ENCODE peak calls at places on chromosomes 2 and 18, in seven cellular contexts. H is right cardiac atrium; G is pancreas; U is naive thymus-derived CD4-positive, alpha-beta T cell; Q is GM23338; O is GM23248; R is adrenal gland. L is an unnamed sample.
A peak's percentile ranks its signal among the peaks of the same experiment; 100 is the strongest.

GRCh38 chr2:60530660-60531276 is 22.7 kb downstream of the BCL11A start:
- DNase-seq in H (peak; percentile 69), G (peak; percentile 94), U (no peak), Q (peak; percentile 47), O (no peak), R (peak; percentile 56), L (peak; percentile 36)

GRCh38 chr2:181456660-181457120 is 496 bp upstream of the ITGA4 start:
- DNase-seq in H (peak; percentile 81), G (peak; percentile 47), U (peak; percentile 73), Q (peak; percentile 61), O (peak; percentile 53), R (peak; percentile 17), L (peak; percentile 16)

GRCh38 chr18:79484661-79485621 is 89.2 kb downstream of the NFATC1 start:
- DNase-seq in H (peak; percentile 80), G (peak; percentile 45), U (no peak), Q (no peak), O (peak; percentile 99), R (no peak), L (no peak)

GRCh38 chr2:8985561-8986326 is 17.7 kb downstream of the MBOAT2 start:
- DNase-seq in H (no peak), G (no peak), U (no peak), Q (no peak), O (peak; percentile 70), R (no peak), L (no peak)

GRCh38 chr18:8908792-8909510 is 193.5 kb upstream of the NDUFV2 start:
- DNase-seq in H (no peak), G (no peak), U (no peak), Q (no peak), O (no peak), R (no peak), L (no peak)

GRCh38 chr2:157236404-157236803 is 21.1 kb upstream of the GALNT5 start:
- DNase-seq in H (no peak), G (no peak), U (no peak), Q (no peak), O (no peak), R (no peak), L (no peak)

GRCh38 chr2:143458258-143458954 is 329.2 kb downstream of the ARHGAP15 start:
- DNase-seq in H (no peak), G (no peak), U (no peak), Q (no peak), O (peak; percentile 15), R (no peak), L (no peak)

GRCh38 chr2:28463893-28464292 is 32.0 kb upstream of the PLB1 start:
- DNase-seq in H (no peak), G (no peak), U (no peak), Q (no peak), O (no peak), R (no peak), L (no peak)

GRCh38 chr2:174836345-174836999 is 72.2 kb upstream of the CHRNA1 start:
- DNase-seq in H (no peak), G (no peak), U (no peak), Q (no peak), O (peak; percentile 89), R (no peak), L (no peak)

GRCh38 chr2:65045651-65046050 is 10.6 kb upstream of the CEP68 start:
- DNase-seq in H (no peak), G (no peak), U (no peak), Q (peak; percentile 55), O (no peak), R (no peak), L (no peak)

GRCh38 chr2:97735161-97735561 is 21.8 kb downstream of the ZAP70 start:
- DNase-seq in H (no peak), G (no peak), U (no peak), Q (no peak), O (no peak), R (no peak), L (no peak)

GRCh38 chr2:14524041-14524802 is 108.3 kb upstream of the LRATD1 start:
- DNase-seq in H (no peak), G (no peak), U (no peak), Q (no peak), O (peak; percentile 79), R (no peak), L (no peak)

GRCh38 chr2:201191132-201191875 is 8.4 kb downstream of the CASP10 start:
- DNase-seq in H (no peak), G (no peak), U (peak; percentile 61), Q (no peak), O (no peak), R (no peak), L (no peak)

GRCh38 chr2:238924496-238925195 is 76.8 kb downstream of the TWIST2 start:
- DNase-seq in H (no peak), G (no peak), U (no peak), Q (no peak), O (no peak), R (no peak), L (peak; percentile 11)

GRCh38 chr18:67363694-67364093 is 152.8 kb downstream of the DSEL start:
- DNase-seq in H (no peak), G (no peak), U (no peak), Q (no peak), O (no peak), R (no peak), L (no peak)

GRCh38 chr2:21042958-21043743 is 722 bp downstream of the APOB start:
- DNase-seq in H (peak; percentile 83), G (peak; percentile 84), U (peak; percentile 5), Q (peak; percentile 87), O (peak; percentile 62), R (peak; percentile 54), L (peak; percentile 58)

GRCh38 chr2:188527110-188527509 is 235.4 kb downstream of the GULP1 start:
- DNase-seq in H (no peak), G (no peak), U (no peak), Q (no peak), O (peak; percentile 19), R (no peak), L (no peak)

GRCh38 chr2:203444738-203445137 is 90.4 kb downstream of the RAPH1 start:
- DNase-seq in H (peak; percentile 61), G (no peak), U (no peak), Q (no peak), O (no peak), R (no peak), L (no peak)
- H3K4me3 ChIP-seq in H (no peak overlapping the region), G (no peak overlapping the region), U (no peak overlapping the region), Q (no peak overlapping the region), O (no peak overlapping the region), R (no peak overlapping the region), L (no peak overlapping the region)

GRCh38 chr2:46715541-46715940 is 200.1 kb downstream of the MCFD2 start:
- DNase-seq in H (no peak), G (no peak), U (no peak), Q (no peak), O (no peak), R (no peak), L (no peak)

GRCh38 chr2:46707909-46708308 is 207.7 kb downstream of the MCFD2 start:
- DNase-seq in H (no peak), G (no peak), U (no peak), Q (no peak), O (no peak), R (no peak), L (no peak)

GRCh38 chr2:46708492-46708891 is 207.1 kb downstream of the MCFD2 start:
- DNase-seq in H (no peak), G (no peak), U (no peak), Q (peak; percentile 34), O (no peak), R (no peak), L (no peak)

GRCh38 chr2:46706264-46706983 is 209.2 kb downstream of the MCFD2 start:
- DNase-seq in H (no peak), G (no peak), U (no peak), Q (no peak), O (peak; percentile 54), R (no peak), L (no peak)

DNA sequence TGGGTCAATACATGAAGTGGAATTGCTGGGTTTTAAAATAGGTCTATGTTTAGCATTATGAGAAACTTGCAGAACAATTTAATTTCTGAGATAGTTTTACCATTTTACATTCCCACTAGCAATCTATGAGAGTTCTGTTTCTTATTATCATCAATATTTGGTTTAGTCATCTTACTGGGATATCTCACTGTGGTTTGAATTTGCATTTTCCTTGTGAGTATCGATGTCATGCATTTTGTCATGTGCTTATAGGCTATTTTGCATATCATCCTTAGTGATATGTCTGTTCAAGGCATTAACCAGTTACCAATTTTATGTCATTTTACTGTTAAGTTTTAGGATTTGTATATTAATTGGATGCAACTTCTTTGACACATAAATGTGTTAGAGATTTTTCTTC is 204.4 kb downstream of the MCFD2 start:
- DNase-seq in H (no peak), G (no peak), U (no peak), Q (no peak), O (peak; percentile 38), R (no peak), L (no peak)
- H3K4me3 ChIP-seq in H (no peak overlapping the region), G (no peak overlapping the region), U (no peak overlapping the region), Q (no peak overlapping the region), O (peak overlapping the region; percentile 8), R (no peak overlapping the region), L (no peak overlapping the region)

GRCh38 chr2:196607073-196607472 is 32.4 kb upstream of the CCDC150 start:
- DNase-seq in H (no peak), G (no peak), U (no peak), Q (no peak), O (peak; percentile 21), R (no peak), L (no peak)

GRCh38 chr2:196606516-196606915 is 33.0 kb upstream of the CCDC150 start:
- DNase-seq in H (no peak), G (no peak), U (no peak), Q (no peak), O (no peak), R (no peak), L (no peak)

GRCh38 chr2:196609806-196610205 is 29.7 kb upstream of the CCDC150 start:
- DNase-seq in H (no peak), G (no peak), U (no peak), Q (no peak), O (no peak), R (no peak), L (no peak)

GRCh38 chr2:196613302-196613701 is 26.2 kb upstream of the CCDC150 start:
- DNase-seq in H (no peak), G (no peak), U (no peak), Q (peak; percentile 32), O (no peak), R (no peak), L (no peak)

DNA sequence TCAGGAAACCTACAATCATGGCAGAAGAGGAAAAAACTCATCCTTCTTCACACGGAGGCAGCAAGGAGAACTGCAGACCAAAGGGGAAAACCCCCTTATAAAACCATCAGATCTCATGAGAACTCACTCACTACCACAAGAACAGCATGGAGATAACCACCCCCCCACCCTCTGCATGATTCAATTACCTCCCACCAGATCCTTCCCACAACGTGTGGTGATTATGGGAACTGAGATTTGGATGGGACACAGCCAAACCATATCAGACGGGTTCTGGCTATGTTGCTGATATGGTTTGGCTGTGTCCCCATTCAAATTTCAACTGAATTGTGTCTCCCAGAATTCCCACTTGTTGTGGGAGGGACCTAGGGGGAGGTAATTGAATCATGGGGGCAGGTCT is 28.7 kb upstream of the CCDC150 start:
- DNase-seq in H (no peak), G (no peak), U (no peak), Q (no peak), O (no peak), R (no peak), L (no peak)
- H3K4me3 ChIP-seq in H (no peak overlapping the region), G (no peak overlapping the region), U (no peak overlapping the region), Q (no peak overlapping the region), O (no peak overlapping the region), R (no peak overlapping the region), L (no peak overlapping the region)

DNA sequence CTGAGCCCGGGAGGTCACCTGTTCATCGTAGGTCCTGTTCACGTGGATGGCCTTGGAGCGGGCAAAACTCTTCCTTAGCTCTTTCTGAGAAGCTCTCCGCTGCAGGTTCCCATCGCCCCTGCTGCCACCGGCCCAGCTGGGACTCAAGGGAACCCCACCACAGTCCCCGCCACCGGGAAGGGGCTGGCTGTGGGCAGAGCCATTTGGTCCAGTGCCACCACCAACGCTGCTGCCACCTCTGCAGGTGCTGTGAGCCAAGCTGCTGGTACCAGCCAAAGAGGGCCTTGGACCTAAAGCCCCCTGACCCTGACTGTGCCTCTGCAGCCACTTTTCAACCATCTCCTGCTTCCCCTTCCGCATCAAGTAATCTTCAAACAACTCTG is 586 bp downstream of the PDE11A start:
- DNase-seq in H (peak; percentile 56), G (peak; percentile 63), U (no peak), Q (no peak), O (no peak), R (no peak), L (no peak)
- H3K4me3 ChIP-seq in H (no peak overlapping the region), G (peak overlapping the region; percentile 48), U (no peak overlapping the region), Q (peak overlapping the region; percentile 90), O (peak overlapping the region; percentile 78), R (no peak overlapping the region), L (no peak overlapping the region)

L was measured in uterus.